ENCODE peak calls at places on chromosomes 7 and 10, in eight cellular contexts. One of them, this sample, is unnamed.

GRCh38 chr7:34296663-34297062 is 361.4 kb upstream of the NPSR1 start:
- DNase-seq in psoas muscle: no peak
- DNase-seq in GM10248: no peak
- DNase-seq in body of pancreas: no peak
- DNase-seq in kidney: no peak
- DNase-seq in AG04450: no peak
- DNase-seq in fibroblast of the aortic adventitia: peak
- DNase-seq in endodermal cell: no peak
- DNase-seq in this sample: no peak

GRCh38 chr7:4739528-4739992 is 35.9 kb upstream of the AP5Z1 start:
- DNase-seq in psoas muscle: peak
- DNase-seq in GM10248: no peak
- DNase-seq in body of pancreas: peak
- DNase-seq in kidney: peak
- DNase-seq in AG04450: no peak
- DNase-seq in fibroblast of the aortic adventitia: peak
- DNase-seq in endodermal cell: peak
- DNase-seq in this sample: no peak

GRCh38 chr10:131859341-131860020 is 41.3 kb upstream of the PPP2R2D start:
- DNase-seq in psoas muscle: no peak
- DNase-seq in GM10248: no peak
- DNase-seq in body of pancreas: no peak
- DNase-seq in kidney: peak
- DNase-seq in AG04450: no peak
- DNase-seq in fibroblast of the aortic adventitia: no peak
- DNase-seq in endodermal cell: peak
- DNase-seq in this sample: no peak

GRCh38 chr10:127919418-127920191 is 12.7 kb downstream of the PTPRE start:
- DNase-seq in psoas muscle: no peak
- DNase-seq in GM10248: no peak
- DNase-seq in body of pancreas: no peak
- DNase-seq in kidney: no peak
- DNase-seq in AG04450: no peak
- DNase-seq in fibroblast of the aortic adventitia: peak
- DNase-seq in endodermal cell: peak
- DNase-seq in this sample: no peak

GRCh38 chr10:14705548-14706234 is 69.0 kb downstream of the FAM107B start:
- DNase-seq in psoas muscle: no peak
- DNase-seq in GM10248: no peak
- DNase-seq in body of pancreas: no peak
- DNase-seq in kidney: no peak
- DNase-seq in AG04450: no peak
- DNase-seq in fibroblast of the aortic adventitia: no peak
- DNase-seq in endodermal cell: no peak
- DNase-seq in this sample: no peak

GRCh38 chr7:128791121-128791967 is 424 bp upstream of the CCDC136 start:
- DNase-seq in psoas muscle: peak
- DNase-seq in GM10248: peak
- DNase-seq in body of pancreas: peak
- DNase-seq in kidney: peak
- DNase-seq in AG04450: no peak
- DNase-seq in fibroblast of the aortic adventitia: peak
- DNase-seq in endodermal cell: peak
- DNase-seq in this sample: peak

GRCh38 chr7:27389508-27389907 is 146.9 kb downstream of the EVX1 start:
- DNase-seq in psoas muscle: no peak
- DNase-seq in GM10248: no peak
- DNase-seq in body of pancreas: no peak
- DNase-seq in kidney: no peak
- DNase-seq in AG04450: no peak
- DNase-seq in fibroblast of the aortic adventitia: peak
- DNase-seq in endodermal cell: no peak
- DNase-seq in this sample: no peak

GRCh38 chr10:77909755-77910375 is 16.7 kb downstream of the DLG5 start:
- DNase-seq in psoas muscle: no peak
- DNase-seq in GM10248: no peak
- DNase-seq in body of pancreas: peak
- DNase-seq in kidney: no peak
- DNase-seq in AG04450: no peak
- DNase-seq in fibroblast of the aortic adventitia: peak
- DNase-seq in endodermal cell: no peak
- DNase-seq in this sample: peak

GRCh38 chr7:21089653-21090052 is 303.0 kb upstream of the SP8 start:
- DNase-seq in psoas muscle: no peak
- DNase-seq in GM10248: no peak
- DNase-seq in body of pancreas: no peak
- DNase-seq in kidney: no peak
- DNase-seq in AG04450: no peak
- DNase-seq in fibroblast of the aortic adventitia: no peak
- DNase-seq in endodermal cell: no peak
- DNase-seq in this sample: no peak

DNA sequence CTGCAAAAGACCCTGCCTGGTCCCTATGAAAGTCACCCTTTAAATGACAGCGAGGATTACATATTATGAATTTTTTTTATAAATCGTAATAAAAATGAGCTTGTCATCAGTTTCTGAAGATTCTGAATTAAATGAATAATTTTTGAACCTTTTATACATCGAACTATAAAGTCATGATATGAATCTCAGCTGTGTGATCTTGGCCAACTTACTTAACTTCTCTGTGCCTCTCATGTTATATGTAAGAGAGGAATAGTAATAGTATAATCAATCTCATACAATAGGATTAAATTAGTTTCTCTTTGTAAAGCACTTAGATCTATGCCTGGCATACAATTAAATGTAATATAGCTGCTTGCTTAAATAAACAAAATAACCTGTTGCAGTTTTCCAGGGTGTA is 5.3 kb upstream of the ATOH7 start:
- DNase-seq in psoas muscle: no peak
- DNase-seq in GM10248: no peak
- DNase-seq in body of pancreas: no peak
- DNase-seq in kidney: no peak
- DNase-seq in AG04450: no peak
- DNase-seq in fibroblast of the aortic adventitia: no peak
- DNase-seq in endodermal cell: no peak
- DNase-seq in this sample: no peak
- TF ChIP-seq CTCF in psoas muscle: no peak
- TF ChIP-seq CTCF in GM10248: no peak
- TF ChIP-seq CTCF in body of pancreas: no peak
- TF ChIP-seq CTCF in kidney: no peak
- TF ChIP-seq CTCF in AG04450: no peak
- TF ChIP-seq CTCF in fibroblast of the aortic adventitia: no peak
- TF ChIP-seq CTCF in endodermal cell: no peak
- TF ChIP-seq CTCF in this sample: no peak

GRCh38 chr10:68899186-68899745 is 1.8 kb upstream of the DDX50 start:
- DNase-seq in psoas muscle: no peak
- DNase-seq in GM10248: no peak
- DNase-seq in body of pancreas: no peak
- DNase-seq in kidney: no peak
- DNase-seq in AG04450: no peak
- DNase-seq in fibroblast of the aortic adventitia: no peak
- DNase-seq in endodermal cell: no peak
- DNase-seq in this sample: no peak

GRCh38 chr10:68897336-68897741 is 3.8 kb upstream of the DDX50 start:
- DNase-seq in psoas muscle: no peak
- DNase-seq in GM10248: peak
- DNase-seq in body of pancreas: peak
- DNase-seq in kidney: no peak
- DNase-seq in AG04450: peak
- DNase-seq in fibroblast of the aortic adventitia: peak
- DNase-seq in endodermal cell: peak
- DNase-seq in this sample: peak

GRCh38 chr10:68900427-68901105 is 549 bp upstream of the DDX50 start:
- DNase-seq in psoas muscle: peak
- DNase-seq in GM10248: no peak
- DNase-seq in body of pancreas: no peak
- DNase-seq in kidney: peak
- DNase-seq in AG04450: peak
- DNase-seq in fibroblast of the aortic adventitia: no peak
- DNase-seq in endodermal cell: no peak
- DNase-seq in this sample: no peak

GRCh38 chr10:68902382-68902781 is 1.3 kb downstream of the DDX50 start:
- DNase-seq in psoas muscle: no peak
- DNase-seq in GM10248: no peak
- DNase-seq in body of pancreas: no peak
- DNase-seq in kidney: no peak
- DNase-seq in AG04450: no peak
- DNase-seq in fibroblast of the aortic adventitia: no peak
- DNase-seq in endodermal cell: no peak
- DNase-seq in this sample: no peak

GRCh38 chr10:68901106-68901927 is at the start of gene DDX50:
- DNase-seq in psoas muscle: peak
- DNase-seq in GM10248: peak
- DNase-seq in body of pancreas: peak
- DNase-seq in kidney: peak
- DNase-seq in AG04450: peak
- DNase-seq in fibroblast of the aortic adventitia: peak
- DNase-seq in endodermal cell: peak
- DNase-seq in this sample: peak
- TF ChIP-seq CTCF in psoas muscle: peak
- TF ChIP-seq CTCF in GM10248: no peak
- TF ChIP-seq CTCF in body of pancreas: peak
- TF ChIP-seq CTCF in kidney: no peak
- TF ChIP-seq CTCF in AG04450: no peak
- TF ChIP-seq CTCF in fibroblast of the aortic adventitia: no peak
- TF ChIP-seq CTCF in endodermal cell: peak
- TF ChIP-seq CTCF in this sample: no peak

GRCh38 chr7:97005764-97006145 is 402 bp downstream of the DLX6 start:
- DNase-seq in psoas muscle: no peak
- DNase-seq in GM10248: no peak
- DNase-seq in body of pancreas: no peak
- DNase-seq in kidney: no peak
- DNase-seq in AG04450: no peak
- DNase-seq in fibroblast of the aortic adventitia: no peak
- DNase-seq in endodermal cell: no peak
- DNase-seq in this sample: no peak

GRCh38 chr7:97004237-97004930 is 969 bp upstream of the DLX6 start:
- DNase-seq in psoas muscle: no peak
- DNase-seq in GM10248: no peak
- DNase-seq in body of pancreas: no peak
- DNase-seq in kidney: no peak
- DNase-seq in AG04450: no peak
- DNase-seq in fibroblast of the aortic adventitia: no peak
- DNase-seq in endodermal cell: no peak
- DNase-seq in this sample: no peak

GRCh38 chr7:97006951-97007861 is 1.9 kb downstream of the DLX6 start:
- DNase-seq in psoas muscle: no peak
- DNase-seq in GM10248: no peak
- DNase-seq in body of pancreas: no peak
- DNase-seq in kidney: peak
- DNase-seq in AG04450: no peak
- DNase-seq in fibroblast of the aortic adventitia: no peak
- DNase-seq in endodermal cell: peak
- DNase-seq in this sample: no peak

GRCh38 chr7:97004931-97005763 is at the start of gene DLX6:
- DNase-seq in psoas muscle: no peak
- DNase-seq in GM10248: no peak
- DNase-seq in body of pancreas: no peak
- DNase-seq in kidney: peak
- DNase-seq in AG04450: no peak
- DNase-seq in fibroblast of the aortic adventitia: peak
- DNase-seq in endodermal cell: peak
- DNase-seq in this sample: peak

DNA sequence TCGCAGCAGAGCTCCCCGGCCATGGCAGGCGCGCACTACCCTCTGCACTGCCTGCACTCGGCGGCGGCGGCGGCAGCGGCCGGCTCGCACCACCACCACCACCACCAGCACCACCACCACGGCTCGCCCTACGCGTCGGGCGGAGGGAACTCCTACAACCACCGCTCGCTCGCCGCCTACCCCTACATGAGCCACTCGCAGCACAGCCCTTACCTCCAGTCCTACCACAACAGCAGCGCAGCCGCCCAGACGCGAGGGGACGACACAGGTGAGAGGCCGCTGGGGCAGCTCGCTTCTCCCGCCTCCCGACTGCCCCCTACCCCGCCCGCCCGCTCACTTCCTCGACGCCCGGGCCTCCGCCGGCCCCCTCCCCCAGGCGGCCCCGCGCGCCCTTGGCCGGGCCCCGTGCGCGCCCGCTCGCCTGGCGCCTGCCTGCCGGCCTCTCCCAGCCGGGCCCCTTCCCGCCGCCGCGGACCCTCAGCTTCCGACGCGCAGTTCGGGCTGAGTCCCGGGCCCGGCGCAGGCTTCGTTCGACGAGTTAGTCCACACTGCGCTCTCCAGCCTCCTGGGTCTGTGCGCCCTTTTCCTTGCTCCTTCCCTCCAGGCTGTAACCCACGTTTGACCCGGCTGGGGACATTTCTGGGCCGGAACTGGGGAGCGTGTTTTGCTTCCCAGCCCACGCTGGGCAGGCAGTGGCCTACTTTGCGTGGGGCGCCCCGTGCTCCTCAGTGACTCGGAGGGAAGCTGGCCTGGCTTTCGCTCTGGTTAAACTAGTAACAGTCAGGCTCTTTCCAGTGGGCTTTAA is 995 bp downstream of the DLX6 start:
- DNase-seq in psoas muscle: no peak
- DNase-seq in GM10248: no peak
- DNase-seq in body of pancreas: peak
- DNase-seq in kidney: peak
- DNase-seq in AG04450: no peak
- DNase-seq in fibroblast of the aortic adventitia: no peak
- DNase-seq in endodermal cell: peak
- DNase-seq in this sample: peak
- TF ChIP-seq CTCF in psoas muscle: no peak
- TF ChIP-seq CTCF in GM10248: no peak
- TF ChIP-seq CTCF in body of pancreas: no peak
- TF ChIP-seq CTCF in kidney: no peak
- TF ChIP-seq CTCF in AG04450: no peak
- TF ChIP-seq CTCF in fibroblast of the aortic adventitia: no peak
- TF ChIP-seq CTCF in endodermal cell: peak
- TF ChIP-seq CTCF in this sample: no peak

GRCh38 chr10:98619446-98619845 is 172.7 kb upstream of the HPS1 start:
- DNase-seq in psoas muscle: no peak
- DNase-seq in GM10248: no peak
- DNase-seq in body of pancreas: no peak
- DNase-seq in kidney: no peak
- DNase-seq in AG04450: no peak
- DNase-seq in fibroblast of the aortic adventitia: no peak
- DNase-seq in endodermal cell: no peak
- DNase-seq in this sample: no peak

GRCh38 chr10:98624963-98625362 is 178.2 kb upstream of the HPS1 start:
- DNase-seq in psoas muscle: no peak
- DNase-seq in GM10248: no peak
- DNase-seq in body of pancreas: no peak
- DNase-seq in kidney: no peak
- DNase-seq in AG04450: no peak
- DNase-seq in fibroblast of the aortic adventitia: no peak
- DNase-seq in endodermal cell: no peak
- DNase-seq in this sample: no peak

GRCh38 chr10:98620503-98620902 is 173.8 kb upstream of the HPS1 start:
- DNase-seq in psoas muscle: no peak
- DNase-seq in GM10248: no peak
- DNase-seq in body of pancreas: no peak
- DNase-seq in kidney: no peak
- DNase-seq in AG04450: no peak
- DNase-seq in fibroblast of the aortic adventitia: no peak
- DNase-seq in endodermal cell: peak
- DNase-seq in this sample: no peak

DNA sequence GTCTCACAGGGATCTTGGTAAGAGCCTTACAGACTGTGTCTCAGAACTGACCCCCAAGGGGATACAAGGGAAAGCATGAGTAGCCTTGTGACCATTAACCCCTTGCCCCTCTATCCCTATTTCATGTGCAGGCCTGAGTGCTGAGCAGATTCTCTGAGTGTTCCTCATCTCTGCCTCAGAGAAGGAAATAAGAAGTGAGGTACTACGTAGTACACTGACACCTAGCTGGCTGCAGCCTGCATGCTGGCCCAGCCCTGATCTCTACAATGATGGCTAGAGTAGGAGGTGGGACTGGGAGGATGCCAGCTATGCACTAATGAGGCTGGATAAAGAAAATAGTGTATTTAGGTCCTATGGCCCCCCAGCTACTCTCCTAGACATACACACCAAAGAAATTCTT is 174.9 kb upstream of the HPS1 start:
- DNase-seq in psoas muscle: no peak
- DNase-seq in GM10248: no peak
- DNase-seq in body of pancreas: no peak
- DNase-seq in kidney: no peak
- DNase-seq in AG04450: no peak
- DNase-seq in fibroblast of the aortic adventitia: no peak
- DNase-seq in endodermal cell: peak
- DNase-seq in this sample: no peak
- TF ChIP-seq CTCF in psoas muscle: no peak
- TF ChIP-seq CTCF in GM10248: peak
- TF ChIP-seq CTCF in body of pancreas: no peak
- TF ChIP-seq CTCF in kidney: no peak
- TF ChIP-seq CTCF in AG04450: no peak
- TF ChIP-seq CTCF in fibroblast of the aortic adventitia: no peak
- TF ChIP-seq CTCF in endodermal cell: no peak
- TF ChIP-seq CTCF in this sample: no peak

This sample was measured in Calu3.